ENCODE peak calls at places on chromosomes 13 and 19, in four cellular contexts. S is Daoy, Y is HFFc6, J is NCI-H1436 treated with DMSO at 0.1 percent for 48 hours. B is an unnamed sample.

GRCh38 chr19:20078696-20079095 is 896 bp downstream of the ZNF90 start:
- DNase-seq in S (peak; percentile 9), Y (peak; percentile 28), J (no peak), B (peak; percentile 20)

GRCh38 chr19:29694669-29695627 is 20.1 kb downstream of the C19orf12 start:
- DNase-seq in S (peak; percentile 70), Y (peak; percentile 56), J (no peak), B (peak; percentile 43)

GRCh38 chr19:30338878-30339623 is 33.1 kb upstream of the ZNF536 start:
- DNase-seq in S (no peak), Y (no peak), J (no peak), B (no peak)

GRCh38 chr13:100454876-100455275 is 133.7 kb downstream of the GGACT start:
- DNase-seq in S (peak; percentile 59), Y (peak; percentile 39), J (no peak), B (peak; percentile 2)

GRCh38 chr13:80469841-80470378 is 129.0 kb upstream of the SPRY2 start:
- DNase-seq in S (peak; percentile 15), Y (no peak), J (no peak), B (peak; percentile 57)

GRCh38 chr13:22061371-22061805 is 390.5 kb downstream of the FGF9 start:
- DNase-seq in S (no peak), Y (no peak), J (no peak), B (no peak)

GRCh38 chr19:31284621-31285020 is 64.6 kb downstream of the TSHZ3 start:
- DNase-seq in S (no peak), Y (no peak), J (no peak), B (no peak)

GRCh38 chr19:32662186-32662585 is 12.8 kb downstream of the ANKRD27 start:
- DNase-seq in S (peak; percentile 86), Y (peak; percentile 17), J (no peak), B (peak; percentile 33)

GRCh38 chr19:36215276-36216171 is 618 bp downstream of the ZNF146 start:
- DNase-seq in S (peak; percentile 9), Y (no peak), J (no peak), B (peak; percentile 22)

B was measured in stromal cell of bone marrow.